ENCODE peak calls at places on chromosomes 4 and X, in four cellular contexts. F is K562, T is GM12878, Y is HepG2. W is an unnamed sample.

GRCh38 chrX:15328821-15329220 is 6.5 kb downstream of the PIGA start:
- DNase-seq in F (no peak), T (no peak), Y (no peak), W (no peak)

GRCh38 chrX:132860200-132860599 is 98.2 kb downstream of the HS6ST2 start:
- DNase-seq in F (no peak), T (no peak), Y (no peak), W (no peak)

GRCh38 chrX:14029039-14029424 is 660 bp downstream of the GEMIN8 start:
- DNase-seq in F (peak), T (no peak), Y (no peak), W (no peak)

GRCh38 chr4:142211444-142211843 is 575.1 kb downstream of the IL15 start:
- DNase-seq in F (no peak), T (no peak), Y (no peak), W (no peak)

GRCh38 chrX:137212078-137212632 is 178.4 kb upstream of the GPR101 start:
- DNase-seq in F (no peak), T (no peak), Y (no peak), W (no peak)

GRCh38 chr4:123699823-123700822 is 303.5 kb downstream of the SPRY1 start:
- DNase-seq in F (no peak), T (no peak), Y (peak), W (no peak)

GRCh38 chr4:169899295-169899694 is 126.9 kb downstream of the MFAP3L start:
- DNase-seq in F (no peak), T (no peak), Y (no peak), W (no peak)

GRCh38 chr4:185080545-185080944 is 62.3 kb downstream of the HELT start:
- DNase-seq in F (no peak), T (no peak), Y (no peak), W (no peak)

GRCh38 chr4:153233761-153234371 is 29.6 kb downstream of the TRIM2 start:
- DNase-seq in F (no peak), T (no peak), Y (no peak), W (no peak)

GRCh38 chr4:112253382-112254000 is 21.9 kb downstream of the AP1AR start:
- DNase-seq in F (no peak), T (no peak), Y (no peak), W (no peak)

GRCh38 chr4:158161561-158162354 is 11.1 kb downstream of the GASK1B start:
- DNase-seq in F (no peak), T (no peak), Y (no peak), W (no peak)

GRCh38 chr4:120990246-120990645 is 67.7 kb upstream of the PRDM5 start:
- DNase-seq in F (no peak), T (no peak), Y (no peak), W (no peak)

GRCh38 chr4:56857601-56858301 is 36.2 kb upstream of the SPINK2 start:
- DNase-seq in F (no peak), T (no peak), Y (no peak), W (no peak)

GRCh38 chr4:8727546-8728510 is 135.3 kb downstream of the CPZ start:
- DNase-seq in F (no peak), T (no peak), Y (no peak), W (no peak)

GRCh38 chr4:138390286-138390685 is 148.1 kb upstream of the SLC7A11 start:
- DNase-seq in F (no peak), T (no peak), Y (no peak), W (no peak)

GRCh38 chr4:4502694-4503311 is 39.0 kb downstream of the STX18 start:
- DNase-seq in F (no peak), T (no peak), Y (no peak), W (no peak)

GRCh38 chr4:101356928-101357327 is 9.6 kb upstream of the PPP3CA start:
- DNase-seq in F (no peak), T (no peak), Y (peak), W (no peak)

GRCh38 chrX:133468081-133468480 is 52.8 kb upstream of the GPC4 start:
- DNase-seq in F (no peak), T (no peak), Y (no peak), W (peak)

GRCh38 chrX:79065696-79066095 is 78.8 kb upstream of the GPR174 start:
- DNase-seq in F (no peak), T (peak), Y (no peak), W (no peak)

GRCh38 chrX:76538860-76539259 is 111.3 kb downstream of the MAGEE1 start:
- DNase-seq in F (no peak), T (no peak), Y (no peak), W (no peak)

GRCh38 chrX:129522184-129523059 is 868 bp downstream of the SMARCA1 start:
- DNase-seq in F (peak), T (no peak), Y (peak), W (peak)

GRCh38 chrX:129524250-129524850 is 1.1 kb upstream of the SMARCA1 start:
- DNase-seq in F (no peak), T (no peak), Y (peak), W (no peak)

GRCh38 chrX:129516402-129516801 is 6.9 kb downstream of the SMARCA1 start:
- DNase-seq in F (peak), T (no peak), Y (no peak), W (no peak)

GRCh38 chrX:129523076-129524055 is at the start of gene SMARCA1:
- DNase-seq in F (peak), T (no peak), Y (peak), W (peak)

GRCh38 chrX:129520151-129520550 is 3.1 kb downstream of the SMARCA1 start:
- DNase-seq in F (no peak), T (no peak), Y (peak), W (no peak)
- TF ChIP-seq JUND in F (no peak), T (no peak), Y (no peak), W (no peak)

GRCh38 chr4:85607624-85608023 is 132.7 kb downstream of the ARHGAP24 start:
- DNase-seq in F (no peak), T (peak), Y (no peak), W (peak)
- TF ChIP-seq JUND in F (no peak), T (no peak), Y (no peak), W (no peak)

GRCh38 chrX:41591906-41592305 is 96.9 kb upstream of the GPR34 start:
- DNase-seq in F (no peak), T (no peak), Y (no peak), W (no peak)

GRCh38 chrX:41594634-41595033 is 94.1 kb upstream of the GPR34 start:
- DNase-seq in F (no peak), T (no peak), Y (no peak), W (no peak)

GRCh38 chrX:41588271-41588670 is 100.5 kb upstream of the GPR34 start:
- DNase-seq in F (peak), T (no peak), Y (no peak), W (no peak)

GRCh38 chrX:41590641-41591040 is 98.1 kb upstream of the GPR34 start:
- DNase-seq in F (no peak), T (no peak), Y (no peak), W (no peak)

GRCh38 chrX:41589634-41590270 is 99.0 kb upstream of the GPR34 start:
- DNase-seq in F (no peak), T (no peak), Y (peak), W (no peak)
- TF ChIP-seq JUND in F (no peak), T (no peak), Y (no peak), W (no peak)

GRCh38 chr4:89056953-89057398 is at the start of gene FAM13A:
- DNase-seq in F (peak), T (peak), Y (peak), W (peak)
- TF ChIP-seq JUND in F (peak), T (no peak), Y (no peak), W (no peak)

GRCh38 chr4:176789955-176790354 is 2.8 kb downstream of the VEGFC start:
- DNase-seq in F (peak), T (no peak), Y (peak), W (peak)
- TF ChIP-seq JUND in F (no peak), T (no peak), Y (no peak), W (no peak)

DNA sequence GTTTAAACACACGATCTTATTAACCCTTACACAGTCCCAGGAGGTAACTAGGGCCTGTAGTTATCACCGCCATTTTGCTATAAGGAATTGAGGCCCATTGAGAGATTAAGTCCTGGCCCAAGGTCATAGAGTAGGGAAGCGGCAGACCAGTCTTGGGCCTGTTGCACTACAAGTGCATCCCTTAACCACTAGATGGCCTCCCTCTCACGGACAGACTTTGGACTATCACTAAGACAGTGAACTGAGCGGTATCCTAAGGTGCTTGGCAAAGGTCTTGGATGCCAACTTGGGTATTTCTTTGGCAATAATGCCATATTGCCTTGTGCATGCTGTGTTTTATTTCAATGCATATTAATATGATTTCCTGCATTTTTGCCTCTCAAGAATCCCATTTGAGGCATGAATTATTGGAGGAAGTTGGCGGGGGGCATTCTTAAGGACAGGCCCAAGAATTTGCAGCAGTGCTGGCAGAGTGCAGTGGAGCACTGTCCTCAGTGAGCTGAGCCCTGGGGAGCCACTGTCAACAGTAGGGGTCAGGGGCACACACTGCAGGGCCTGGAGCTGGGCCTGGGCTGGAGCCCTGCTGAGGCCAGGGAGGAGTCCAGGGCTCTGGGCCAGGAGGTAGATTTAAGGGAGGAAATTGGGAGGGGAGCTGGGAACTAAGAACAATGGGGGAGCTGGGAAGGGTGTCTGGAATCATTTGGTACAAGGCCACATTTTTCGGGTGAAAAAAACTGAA is 147.4 kb downstream of the SMIM20 start:
- DNase-seq in F (peak), T (no peak), Y (peak), W (peak)
- TF ChIP-seq JUND in F (no peak), T (no peak), Y (no peak), W (no peak)

W was measured in T47D.